ENCODE peak calls at places on chromosomes 4 and X, in four cellular contexts. B is hepatocyte; G is G401; D is stimulated activated CD8-positive, alpha-beta memory T cell treated with anti-CD3 and anti-CD28 coated beads, Interleukin-15, amount 100 ng/mL, for 24 hours. K is an unnamed sample.
A peak's percentile ranks its signal among the peaks of the same experiment; 100 is the strongest.

GRCh38 chrX:4830880-4831557 is 1117.6 kb upstream of the PRKX start:
- DNase-seq in G (no peak), D (no peak), B (peak; percentile 66), K (no peak)

GRCh38 chr4:120517966-120518365 is 404.6 kb downstream of the PRDM5 start:
- DNase-seq in G (no peak), B (peak; percentile 37), D (no peak), K (peak; percentile 8)

GRCh38 chrX:23952401-23952800 is 44.6 kb downstream of the CXorf58 start:
- DNase-seq in G (no peak), B (no peak), D (no peak), K (no peak)

GRCh38 chrX:9604111-9604907 is 139.5 kb downstream of the TBL1X start:
- DNase-seq in D (no peak), B (no peak), G (no peak), K (peak; percentile 78)

GRCh38 chrX:17007134-17007768 is 60.8 kb downstream of the REPS2 start:
- DNase-seq in B (no peak), G (peak; percentile 52), D (no peak), K (peak; percentile 69)

GRCh38 chrX:77451041-77451440 is 3.9 kb downstream of the FGF16 start:
- DNase-seq in B (no peak), D (no peak), G (no peak), K (no peak)

GRCh38 chr4:122652379-122652778 is 31.5 kb upstream of the IL21 start:
- DNase-seq in B (peak; percentile 52), D (no peak), G (no peak), K (peak; percentile 62)

GRCh38 chr4:168558587-168558986 is 61.7 kb downstream of the PALLD start:
- DNase-seq in G (no peak), B (no peak), D (no peak), K (no peak)

GRCh38 chr4:47075919-47076318 is 44.6 kb downstream of the GABRB1 start:
- DNase-seq in G (no peak), D (no peak), B (no peak), K (no peak)

GRCh38 chrX:84188320-84188834 is 378 bp upstream of the RPS6KA6 start:
- DNase-seq in B (peak; percentile 86), D (no peak), G (peak; percentile 75), K (peak; percentile 3)

GRCh38 chrX:35098419-35098818 is 155.8 kb downstream of the FAM47B start:
- DNase-seq in D (no peak), G (no peak), B (no peak), K (no peak)

GRCh38 chr4:74047152-74047551 is 8.7 kb upstream of the CXCL3 start:
- DNase-seq in D (no peak), G (no peak), B (no peak), K (no peak)

GRCh38 chrX:20019672-20020365 is 29.0 kb upstream of the BCLAF3 start:
- DNase-seq in D (no peak), G (no peak), B (no peak), K (no peak)

GRCh38 chrX:54808109-54808604 is 612 bp downstream of the MAGED2 start:
- DNase-seq in B (peak; percentile 86), D (peak; percentile 13), G (peak; percentile 77), K (peak; percentile 57)

GRCh38 chr4:56840559-56840958 is 19.1 kb upstream of the SPINK2 start:
- DNase-seq in B (no peak), D (no peak), G (no peak), K (no peak)

GRCh38 chr4:162241857-162242256 is 78.1 kb upstream of the FSTL5 start:
- DNase-seq in G (no peak), D (no peak), B (peak; percentile 28), K (no peak)

GRCh38 chr4:87908341-87908740 is 67.2 kb upstream of the SPP1 start:
- DNase-seq in D (no peak), B (no peak), G (no peak), K (no peak)

GRCh38 chr4:67770422-67770821 is 16.2 kb upstream of the GNRHR start:
- DNase-seq in D (no peak), B (no peak), G (no peak), K (no peak)

GRCh38 chr4:105896461-105896939 is 1.2 kb downstream of the NPNT start:
- DNase-seq in D (no peak), B (no peak), G (no peak), K (no peak)

GRCh38 chr4:125315571-125316390 is 1.0 kb downstream of the FAT4 start:
- DNase-seq in B (peak; percentile 79), D (no peak), G (no peak), K (no peak)

GRCh38 chrX:71095033-71095432 is 618 bp upstream of the FOXO4 start:
- DNase-seq in D (no peak), G (peak; percentile 1), B (no peak), K (no peak)